ENCODE peak calls at places on chromosomes 13 and 19, in seven cellular contexts. One of them, this sample, is unnamed.

GRCh38 chr13:48400820-48401219 is 12.1 kb downstream of the LPAR6 start:
- DNase-seq in stimulated activated CD8-positive, alpha-beta memory T cell treated with anti-CD3 and anti-CD28 coated beads, Interleukin-12 subunit alpha, Interleukin-12 subunit beta, amount 100 ng/mL, for 4 hours: no peak
- DNase-seq in type B pancreatic cell: no peak
- DNase-seq in heart right ventricle: no peak
- DNase-seq in neural progenitor cell: no peak
- DNase-seq in GM12865: peak
- DNase-seq in left colon: no peak
- DNase-seq in this sample: no peak

GRCh38 chr13:19267746-19268145 is 86.1 kb upstream of the TUBA3C start:
- DNase-seq in stimulated activated CD8-positive, alpha-beta memory T cell treated with anti-CD3 and anti-CD28 coated beads, Interleukin-12 subunit alpha, Interleukin-12 subunit beta, amount 100 ng/mL, for 4 hours: no peak
- DNase-seq in type B pancreatic cell: no peak
- DNase-seq in heart right ventricle: no peak
- DNase-seq in neural progenitor cell: no peak
- DNase-seq in GM12865: no peak
- DNase-seq in left colon: no peak
- DNase-seq in this sample: no peak

GRCh38 chr19:53333071-53333465 is 481 bp upstream of the ZNF845 start:
- DNase-seq in stimulated activated CD8-positive, alpha-beta memory T cell treated with anti-CD3 and anti-CD28 coated beads, Interleukin-12 subunit alpha, Interleukin-12 subunit beta, amount 100 ng/mL, for 4 hours: no peak
- DNase-seq in type B pancreatic cell: no peak
- DNase-seq in heart right ventricle: peak
- DNase-seq in neural progenitor cell: peak
- DNase-seq in GM12865: peak
- DNase-seq in left colon: peak
- DNase-seq in this sample: peak

GRCh38 chr13:40176242-40176641 is 490.2 kb downstream of the FOXO1 start:
- DNase-seq in stimulated activated CD8-positive, alpha-beta memory T cell treated with anti-CD3 and anti-CD28 coated beads, Interleukin-12 subunit alpha, Interleukin-12 subunit beta, amount 100 ng/mL, for 4 hours: no peak
- DNase-seq in type B pancreatic cell: no peak
- DNase-seq in heart right ventricle: no peak
- DNase-seq in neural progenitor cell: no peak
- DNase-seq in GM12865: no peak
- DNase-seq in left colon: no peak
- DNase-seq in this sample: no peak

GRCh38 chr13:24340608-24340955 is 31.2 kb downstream of the C1QTNF9 start:
- DNase-seq in stimulated activated CD8-positive, alpha-beta memory T cell treated with anti-CD3 and anti-CD28 coated beads, Interleukin-12 subunit alpha, Interleukin-12 subunit beta, amount 100 ng/mL, for 4 hours: no peak
- DNase-seq in type B pancreatic cell: no peak
- DNase-seq in heart right ventricle: no peak
- DNase-seq in neural progenitor cell: no peak
- DNase-seq in GM12865: no peak
- DNase-seq in left colon: no peak
- DNase-seq in this sample: no peak

GRCh38 chr19:23686622-23687423 is at the start of gene ZNF675:
- DNase-seq in stimulated activated CD8-positive, alpha-beta memory T cell treated with anti-CD3 and anti-CD28 coated beads, Interleukin-12 subunit alpha, Interleukin-12 subunit beta, amount 100 ng/mL, for 4 hours: peak
- DNase-seq in type B pancreatic cell: peak
- DNase-seq in heart right ventricle: peak
- DNase-seq in neural progenitor cell: peak
- DNase-seq in GM12865: peak
- DNase-seq in left colon: peak
- DNase-seq in this sample: peak

GRCh38 chr19:40802300-40803169 is 3.5 kb downstream of the EGLN2 start:
- DNase-seq in stimulated activated CD8-positive, alpha-beta memory T cell treated with anti-CD3 and anti-CD28 coated beads, Interleukin-12 subunit alpha, Interleukin-12 subunit beta, amount 100 ng/mL, for 4 hours: no peak
- DNase-seq in type B pancreatic cell: no peak
- DNase-seq in heart right ventricle: peak
- DNase-seq in neural progenitor cell: no peak
- DNase-seq in GM12865: no peak
- DNase-seq in left colon: peak
- DNase-seq in this sample: peak

GRCh38 chr19:35596366-35596999 is 10.5 kb downstream of the PMIS2 start:
- DNase-seq in stimulated activated CD8-positive, alpha-beta memory T cell treated with anti-CD3 and anti-CD28 coated beads, Interleukin-12 subunit alpha, Interleukin-12 subunit beta, amount 100 ng/mL, for 4 hours: no peak
- DNase-seq in type B pancreatic cell: no peak
- DNase-seq in heart right ventricle: no peak
- DNase-seq in neural progenitor cell: no peak
- DNase-seq in GM12865: peak
- DNase-seq in left colon: no peak
- DNase-seq in this sample: no peak

GRCh38 chr13:50227356-50227755 is 212.1 kb downstream of the KCNRG start:
- DNase-seq in stimulated activated CD8-positive, alpha-beta memory T cell treated with anti-CD3 and anti-CD28 coated beads, Interleukin-12 subunit alpha, Interleukin-12 subunit beta, amount 100 ng/mL, for 4 hours: no peak
- DNase-seq in type B pancreatic cell: no peak
- DNase-seq in heart right ventricle: no peak
- DNase-seq in neural progenitor cell: no peak
- DNase-seq in GM12865: no peak
- DNase-seq in left colon: no peak
- DNase-seq in this sample: no peak

GRCh38 chr13:98097749-98098148 is 45.1 kb upstream of the FARP1 start:
- DNase-seq in stimulated activated CD8-positive, alpha-beta memory T cell treated with anti-CD3 and anti-CD28 coated beads, Interleukin-12 subunit alpha, Interleukin-12 subunit beta, amount 100 ng/mL, for 4 hours: no peak
- DNase-seq in type B pancreatic cell: no peak
- DNase-seq in heart right ventricle: no peak
- DNase-seq in neural progenitor cell: peak
- DNase-seq in GM12865: no peak
- DNase-seq in left colon: no peak
- DNase-seq in this sample: no peak

GRCh38 chr13:93554514-93554913 is 327.9 kb downstream of the GPC6 start:
- DNase-seq in stimulated activated CD8-positive, alpha-beta memory T cell treated with anti-CD3 and anti-CD28 coated beads, Interleukin-12 subunit alpha, Interleukin-12 subunit beta, amount 100 ng/mL, for 4 hours: no peak
- DNase-seq in type B pancreatic cell: no peak
- DNase-seq in heart right ventricle: no peak
- DNase-seq in neural progenitor cell: peak
- DNase-seq in GM12865: no peak
- DNase-seq in left colon: no peak
- DNase-seq in this sample: no peak

GRCh38 chr19:56314018-56314583 is 538 bp downstream of the ZSCAN5A start:
- DNase-seq in stimulated activated CD8-positive, alpha-beta memory T cell treated with anti-CD3 and anti-CD28 coated beads, Interleukin-12 subunit alpha, Interleukin-12 subunit beta, amount 100 ng/mL, for 4 hours: no peak
- DNase-seq in type B pancreatic cell: no peak
- DNase-seq in heart right ventricle: no peak
- DNase-seq in neural progenitor cell: no peak
- DNase-seq in GM12865: no peak
- DNase-seq in left colon: no peak
- DNase-seq in this sample: no peak

GRCh38 chr13:94080527-94080926 is 399.0 kb downstream of the DCT start:
- DNase-seq in stimulated activated CD8-positive, alpha-beta memory T cell treated with anti-CD3 and anti-CD28 coated beads, Interleukin-12 subunit alpha, Interleukin-12 subunit beta, amount 100 ng/mL, for 4 hours: no peak
- DNase-seq in type B pancreatic cell: no peak
- DNase-seq in heart right ventricle: no peak
- DNase-seq in neural progenitor cell: no peak
- DNase-seq in GM12865: no peak
- DNase-seq in left colon: no peak
- DNase-seq in this sample: no peak

GRCh38 chr13:32136716-32137115 is 105.1 kb downstream of the FRY start:
- DNase-seq in stimulated activated CD8-positive, alpha-beta memory T cell treated with anti-CD3 and anti-CD28 coated beads, Interleukin-12 subunit alpha, Interleukin-12 subunit beta, amount 100 ng/mL, for 4 hours: no peak
- DNase-seq in type B pancreatic cell: no peak
- DNase-seq in heart right ventricle: no peak
- DNase-seq in neural progenitor cell: no peak
- DNase-seq in GM12865: no peak
- DNase-seq in left colon: no peak
- DNase-seq in this sample: no peak